ENCODE peak calls at places on chromosome 18, in six cellular contexts. W is A549, B is neural progenitor cell, M is BJ, H is HL-60, U is AG09309. O is an unnamed sample.

GRCh38 chr18:63099848-63100625 is 219.5 kb downstream of the BCL2 start:
- DNase-seq in W (no peak), U (no peak), H (peak; percentile 99), B (no peak), M (no peak), O (no peak)

GRCh38 chr18:39198376-39198775 is 1632.8 kb upstream of the CELF4 start:
- DNase-seq in U (no peak), M (no peak), H (no peak), W (no peak), B (no peak), O (no peak)

GRCh38 chr18:76562286-76562840 is 67.3 kb upstream of the ZNF516 start:
- DNase-seq in M (no peak), U (no peak), H (no peak), W (no peak), B (no peak), O (no peak)

GRCh38 chr18:79644006-79644665 is 35.5 kb upstream of the CTDP1 start:
- DNase-seq in U (no peak), M (no peak), H (peak; percentile 79), B (peak; percentile 87), W (peak; percentile 68), O (peak; percentile 81)

GRCh38 chr18:80175451-80176235 is 66.6 kb downstream of the ADNP2 start:
- DNase-seq in B (no peak), H (no peak), M (no peak), W (no peak), U (no peak), O (peak; percentile 78)

GRCh38 chr18:72160504-72161445 is 383.4 kb downstream of the CBLN2 start:
- DNase-seq in W (no peak), U (no peak), H (no peak), M (no peak), B (no peak), O (no peak)

GRCh38 chr18:58045265-58046086 is 1.4 kb downstream of the NEDD4L start:
- DNase-seq in W (peak; percentile 38), M (no peak), H (no peak), U (no peak), B (peak; percentile 67), O (peak; percentile 58)

GRCh38 chr18:37322497-37323035 is 243.0 kb downstream of the CELF4 start:
- DNase-seq in M (no peak), W (peak; percentile 19), H (no peak), U (no peak), B (peak; percentile 76), O (peak; percentile 44)

GRCh38 chr18:3529597-3529996 is 79.6 kb downstream of the TGIF1 start:
- DNase-seq in B (no peak), M (no peak), H (no peak), U (no peak), W (no peak), O (no peak)

GRCh38 chr18:58998421-58999203 is 133.9 kb downstream of the ZNF532 start:
- DNase-seq in W (peak; percentile 42), B (no peak), U (no peak), H (no peak), M (peak; percentile 73), O (no peak)

GRCh38 chr18:63232826-63233225 is 86.7 kb downstream of the BCL2 start:
- DNase-seq in W (no peak), B (no peak), U (no peak), H (no peak), M (no peak), O (no peak)

GRCh38 chr18:44811586-44812125 is 131.0 kb downstream of the SETBP1 start:
- DNase-seq in W (no peak), H (no peak), M (no peak), B (no peak), U (no peak), O (no peak)

GRCh38 chr18:10374615-10375295 is 79.7 kb upstream of the APCDD1 start:
- DNase-seq in W (no peak), H (no peak), M (peak; percentile 84), U (no peak), B (peak; percentile 7), O (no peak)

GRCh38 chr18:3720818-3721545 is 271.0 kb downstream of the TGIF1 start:
- DNase-seq in H (no peak), M (no peak), U (no peak), B (no peak), W (no peak), O (no peak)

GRCh38 chr18:70036771-70037452 is 89.2 kb upstream of the CD226 start:
- DNase-seq in U (no peak), B (no peak), W (no peak), H (no peak), M (no peak), O (no peak)

GRCh38 chr18:5309888-5310470 is 14.5 kb upstream of the ZBTB14 start:
- DNase-seq in B (no peak), W (no peak), M (no peak), U (no peak), H (no peak), O (peak; percentile 56)

GRCh38 chr18:59303656-59304055 is 14.8 kb downstream of the CPLX4 start:
- DNase-seq in W (no peak), M (no peak), B (no peak), H (no peak), U (no peak), O (no peak)

GRCh38 chr18:5237723-5238370 is 40.8 kb upstream of the AKAIN1 start:
- DNase-seq in H (peak; percentile 83), W (peak; percentile 89), U (peak; percentile 53), B (peak; percentile 92), M (peak; percentile 39), O (peak; percentile 89)

GRCh38 chr18:44744206-44745180 is 63.8 kb downstream of the SETBP1 start:
- DNase-seq in B (peak; percentile 90), H (no peak), M (no peak), U (no peak), W (no peak), O (no peak)

GRCh38 chr18:6414723-6415362 is at the start of gene L3MBTL4:
- DNase-seq in U (no peak), W (no peak), M (no peak), B (peak; percentile 53), H (no peak), O (no peak)

GRCh38 chr18:77344777-77345507 is 95.3 kb downstream of the GALR1 start:
- DNase-seq in W (no peak), H (no peak), M (no peak), B (no peak), U (no peak), O (no peak)

GRCh38 chr18:79947054-79947755 is 4.2 kb downstream of the SLC66A2 start:
- DNase-seq in U (no peak), M (no peak), H (no peak), W (no peak), B (no peak), O (no peak)

GRCh38 chr18:64436111-64436510 is 287.2 kb upstream of the LINC00305 start:
- DNase-seq in W (no peak), H (peak; percentile 37), U (no peak), B (no peak), M (no peak), O (no peak)

GRCh38 chr18:42471886-42472285 is 516.9 kb downstream of the PIK3C3 start:
- DNase-seq in H (no peak), U (no peak), B (no peak), M (no peak), W (no peak), O (no peak)
- TF ChIP-seq CTCF in H (no peak), U (no peak), B (peak; percentile 7), M (no peak), W (no peak), O (no peak)

GRCh38 chr18:47718646-47719045 is 211.8 kb downstream of the SMAD2 start:
- DNase-seq in B (no peak), H (no peak), U (no peak), W (no peak), M (no peak), O (no peak)

GRCh38 chr18:47716632-47717185 is 213.8 kb downstream of the SMAD2 start:
- DNase-seq in M (no peak), B (no peak), U (no peak), H (no peak), W (no peak), O (no peak)

GRCh38 chr18:47720741-47721140 is 209.7 kb downstream of the SMAD2 start:
- DNase-seq in U (no peak), H (no peak), M (no peak), W (no peak), B (no peak), O (no peak)

GRCh38 chr18:47717257-47717656 is 213.2 kb downstream of the SMAD2 start:
- DNase-seq in W (no peak), B (no peak), U (no peak), H (no peak), M (no peak), O (no peak)

GRCh38 chr18:47719096-47719780 is 211.2 kb downstream of the SMAD2 start:
- DNase-seq in B (no peak), H (no peak), U (no peak), M (no peak), W (no peak), O (no peak)
- TF ChIP-seq CTCF in B (no peak), H (no peak), U (no peak), M (no peak), W (no peak), O (no peak)

GRCh38 chr18:51541230-51541629 is 343.7 kb upstream of the MEX3C start:
- DNase-seq in H (no peak), B (no peak), W (no peak), U (no peak), M (no peak), O (no peak)

GRCh38 chr18:51540562-51540961 is 343.1 kb upstream of the MEX3C start:
- DNase-seq in M (no peak), W (no peak), B (no peak), H (no peak), U (no peak), O (no peak)

GRCh38 chr18:51531496-51531895 is 334.0 kb upstream of the MEX3C start:
- DNase-seq in M (no peak), B (no peak), W (no peak), H (no peak), U (no peak), O (no peak)

DNA sequence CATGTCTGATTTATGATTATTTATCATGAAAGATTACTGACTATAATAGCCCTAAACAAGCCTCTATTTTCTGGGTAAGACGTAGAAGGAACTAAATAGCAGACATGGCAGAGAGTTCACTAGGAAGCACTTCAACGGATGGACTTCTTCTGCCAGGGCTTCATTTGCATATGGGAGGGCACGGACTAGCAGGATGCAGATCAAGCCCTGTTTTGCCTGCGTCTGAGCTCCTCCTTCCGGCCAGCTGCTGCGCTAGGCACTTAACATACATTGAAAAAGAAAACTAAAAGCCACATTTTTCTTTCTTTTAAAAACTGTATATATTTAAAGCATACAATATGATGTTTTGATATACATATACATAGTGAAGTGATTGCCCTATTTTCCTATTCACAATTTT is 340.0 kb upstream of the MEX3C start:
- DNase-seq in H (no peak), B (peak; percentile 68), W (peak; percentile 40), U (no peak), M (no peak), O (peak; percentile 14)
- TF ChIP-seq CTCF in H (no peak), B (peak; percentile 61), W (no peak), U (no peak), M (no peak), O (no peak)

DNA sequence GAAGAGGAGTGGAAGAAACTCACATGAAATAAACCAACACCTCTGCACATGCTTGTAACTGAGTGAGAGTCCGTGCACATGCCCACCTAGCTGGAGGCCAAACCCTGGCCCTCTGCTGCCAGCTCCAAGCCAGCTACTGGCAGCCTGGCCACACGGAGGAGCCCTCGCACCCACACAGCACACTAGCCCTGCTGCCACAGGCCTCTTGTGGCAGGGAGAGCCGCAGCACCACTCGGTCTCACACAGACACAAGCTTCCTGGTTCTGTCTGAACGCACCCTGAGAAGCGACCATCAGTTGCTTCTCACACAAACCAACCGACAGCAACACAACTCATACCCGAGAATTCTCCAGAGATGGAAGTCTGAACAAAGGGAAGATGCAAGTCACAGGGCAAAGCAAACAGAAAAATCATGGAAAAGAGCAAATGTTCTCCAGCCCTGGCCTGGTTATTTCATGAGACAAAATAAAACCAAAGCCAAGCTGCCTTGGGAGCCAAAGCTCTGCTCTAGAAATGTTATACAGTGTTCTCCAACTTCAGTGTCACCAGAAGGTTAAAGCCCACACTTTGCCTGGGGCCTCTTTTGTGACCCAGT is 65.1 kb downstream of the FBXO15 start:
- DNase-seq in B (peak; percentile 77), U (peak; percentile 2), H (peak; percentile 8), M (peak; percentile 4), W (peak; percentile 74), O (peak; percentile 84)
- TF ChIP-seq CTCF in B (peak; percentile 62), U (peak; percentile 74), H (peak; percentile 65), M (peak; percentile 79), W (peak; percentile 39), O (peak; percentile 69)